ENCODE peak calls at places on chromosomes 12 and 14, in seven cellular contexts. M, Z, T, B, O, Q and H are unnamed samples.

GRCh38 chr14:68231832-68232642 is 412.5 kb downstream of the RAD51B start:
- DNase-seq in Q (no peak), T (no peak), B (peak; percentile 35), Z (no peak), O (no peak), M (no peak), H (peak; percentile 75)

GRCh38 chr12:92606956-92607355 is 95.8 kb upstream of the PLEKHG7 start:
- DNase-seq in T (no peak), B (no peak), Q (no peak), M (no peak), O (no peak), Z (no peak), H (no peak)

GRCh38 chr14:47227051-47227600 is 448.3 kb downstream of the MDGA2 start:
- DNase-seq in T (no peak), Z (no peak), O (no peak), M (no peak), Q (no peak), B (no peak), H (no peak)

GRCh38 chr12:24861751-24862575 is 86.9 kb downstream of the BCAT1 start:
- DNase-seq in Q (no peak), B (peak; percentile 47), M (no peak), T (no peak), O (no peak), Z (no peak), H (no peak)

GRCh38 chr12:129830796-129831195 is 73.0 kb downstream of the TMEM132D start:
- DNase-seq in T (no peak), M (no peak), Q (no peak), O (no peak), B (no peak), Z (no peak), H (no peak)

GRCh38 chr12:127803545-127803944 is 463.4 kb upstream of the TMEM132C start:
- DNase-seq in B (no peak), Z (no peak), Q (no peak), M (no peak), T (no peak), O (no peak), H (no peak)

GRCh38 chr12:46005151-46005797 is 14.9 kb upstream of the SCAF11 start:
- DNase-seq in O (no peak), Z (no peak), B (no peak), T (no peak), Q (no peak), M (no peak), H (peak; percentile 24)

GRCh38 chr12:102675672-102676071 is 195.3 kb upstream of the IGF1 start:
- DNase-seq in Q (no peak), O (no peak), M (no peak), T (no peak), Z (no peak), B (no peak), H (no peak)

GRCh38 chr12:51505363-51505762 is 80.7 kb downstream of the SLC4A8 start:
- DNase-seq in T (no peak), O (no peak), M (no peak), B (no peak), Z (no peak), Q (no peak), H (no peak)

GRCh38 chr12:3102721-3103410 is 25.7 kb downstream of the TSPAN9 start:
- DNase-seq in Q (no peak), T (peak; percentile 47), O (no peak), M (no peak), B (no peak), Z (no peak), H (no peak)

GRCh38 chr14:57352771-57353170 is 37.6 kb upstream of the NAA30 start:
- DNase-seq in B (peak; percentile 82), T (no peak), Z (no peak), Q (no peak), O (no peak), M (no peak), H (peak; percentile 79)

GRCh38 chr12:130632582-130633174 is 83.4 kb downstream of the RIMBP2 start:
- DNase-seq in Q (no peak), M (no peak), B (no peak), Z (no peak), T (no peak), O (no peak), H (no peak)

GRCh38 chr12:74227846-74228545 is 309.6 kb upstream of the ATXN7L3B start:
- DNase-seq in B (peak; percentile 6), O (no peak), Q (no peak), Z (no peak), T (no peak), M (no peak), H (peak; percentile 31)

GRCh38 chr12:132998742-132999141 is 12.6 kb downstream of the ZNF26 start:
- DNase-seq in T (no peak), O (no peak), M (no peak), Q (no peak), B (no peak), Z (no peak), H (no peak)

GRCh38 chr14:86990396-86990795 is 1002.6 kb downstream of the GALC start:
- DNase-seq in Z (no peak), T (no peak), M (no peak), O (no peak), Q (no peak), B (peak; percentile 23), H (peak; percentile 6)

GRCh38 chr14:63901434-63902085 is 48.8 kb downstream of the SYNE2 start:
- DNase-seq in Z (no peak), O (no peak), B (peak; percentile 69), T (no peak), Q (no peak), M (no peak), H (peak; percentile 50)

GRCh38 chr12:50089730-50090129 is 4.6 kb downstream of the SMARCD1 start:
- DNase-seq in M (no peak), B (no peak), T (no peak), Q (no peak), Z (no peak), O (no peak), H (no peak)
- H3K36me3 ChIP-seq in M (peaks cover 80% of the 10 kb centered on the region), B (peaks cover 35% of the 10 kb centered on the region), T (no peaks in the 10 kb centered on the region), Q (peaks cover 67% of the 10 kb centered on the region), Z (peaks cover 31% of the 10 kb centered on the region), O (peaks cover 83% of the 10 kb centered on the region), H (peaks cover 21% of the 10 kb centered on the region)

GRCh38 chr12:42234970-42235369 is 3.1 kb downstream of the YAF2 start:
- DNase-seq in Q (no peak), B (no peak), M (no peak), T (peak; percentile 27), Z (no peak), O (no peak), H (no peak)
- H3K36me3 ChIP-seq in Q (peaks cover 4% of the 10 kb centered on the region), B (peaks cover 1% of the 10 kb centered on the region), M (no peaks in the 10 kb centered on the region), T (no peaks in the 10 kb centered on the region), Z (no peaks in the 10 kb centered on the region), O (peaks cover 5% of the 10 kb centered on the region), H (peaks cover 3% of the 10 kb centered on the region)

GRCh38 chr14:54834727-54835126 is 67.9 kb downstream of the GCH1 start:
- DNase-seq in Q (no peak), Z (no peak), O (no peak), B (no peak), T (no peak), M (no peak), H (peak; percentile 75)

GRCh38 chr14:54837508-54838149 is 65.0 kb downstream of the GCH1 start:
- DNase-seq in T (no peak), M (no peak), B (no peak), Q (no peak), Z (no peak), O (no peak), H (no peak)

GRCh38 chr14:54839681-54840080 is 62.9 kb downstream of the GCH1 start:
- DNase-seq in O (peak; percentile 68), M (no peak), T (peak; percentile 30), B (peak; percentile 8), Q (no peak), Z (no peak), H (peak; percentile 33)

GRCh38 chr14:54838931-54839512 is 63.6 kb downstream of the GCH1 start:
- DNase-seq in Z (no peak), O (no peak), M (no peak), B (no peak), Q (no peak), T (no peak), H (no peak)

GRCh38 chr14:54836231-54836630 is 66.4 kb downstream of the GCH1 start:
- DNase-seq in T (no peak), B (no peak), O (no peak), Q (no peak), Z (no peak), M (no peak), H (no peak)
- H3K36me3 ChIP-seq in T (no peaks in the 10 kb centered on the region), B (no peaks in the 10 kb centered on the region), O (no peaks in the 10 kb centered on the region), Q (peaks cover 16% of the 10 kb centered on the region), Z (no peaks in the 10 kb centered on the region), M (no peaks in the 10 kb centered on the region), H (no peaks in the 10 kb centered on the region)

GRCh38 chr12:56676851-56677601 is 11.1 kb downstream of the PTGES3 start:
- DNase-seq in B (no peak), O (no peak), Q (no peak), Z (no peak), M (no peak), T (no peak), H (no peak)
- H3K36me3 ChIP-seq in B (peaks cover 18% of the 10 kb centered on the region), O (peaks cover 37% of the 10 kb centered on the region), Q (peaks cover 24% of the 10 kb centered on the region), Z (no peaks in the 10 kb centered on the region), M (peaks cover 19% of the 10 kb centered on the region), T (no peaks in the 10 kb centered on the region), H (peaks cover 8% of the 10 kb centered on the region)

DNA sequence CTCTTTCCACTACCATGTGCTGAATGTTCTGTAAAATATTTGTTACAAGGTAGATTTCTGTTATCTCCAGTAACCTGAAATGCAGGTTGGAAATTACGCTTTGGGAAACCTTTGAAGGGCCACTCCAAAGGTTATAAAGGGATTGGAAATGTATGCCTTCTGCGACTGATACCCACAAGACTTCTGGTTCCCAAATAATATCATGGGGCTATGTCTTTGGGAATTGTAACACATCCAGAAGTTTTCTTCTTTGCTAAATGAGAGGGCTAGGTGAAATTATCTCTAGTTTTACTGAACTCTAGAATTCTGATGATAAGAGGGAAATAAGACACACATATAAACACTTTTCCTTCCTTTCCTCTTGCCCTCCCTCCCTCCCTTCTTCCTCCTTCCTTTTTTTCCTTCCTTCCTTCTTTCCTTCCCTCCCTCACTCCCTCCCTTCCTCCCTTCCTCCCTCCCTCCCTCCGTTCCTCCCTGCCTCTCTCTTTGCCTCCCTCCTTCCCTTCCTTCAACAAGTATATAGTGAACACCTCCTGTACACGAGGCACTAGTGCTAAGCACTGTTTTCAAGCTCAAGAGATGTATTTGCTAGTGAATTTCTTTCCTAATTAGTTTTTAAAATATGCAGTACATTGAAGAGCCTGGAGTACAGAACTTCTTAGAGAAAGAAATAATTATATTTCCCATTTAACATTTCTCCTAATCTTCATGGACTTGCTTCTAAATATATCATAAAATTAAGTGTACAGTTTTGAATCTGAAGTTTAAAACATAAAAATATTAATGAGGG is 10.1 kb downstream of the HMGA2 start:
- DNase-seq in Z (no peak), M (no peak), T (no peak), B (no peak), Q (no peak), O (no peak), H (no peak)
- H3K36me3 ChIP-seq in Z (no peaks in the 10 kb centered on the region), M (no peaks in the 10 kb centered on the region), T (no peaks in the 10 kb centered on the region), B (peaks cover 77% of the 10 kb centered on the region), Q (no peaks in the 10 kb centered on the region), O (no peaks in the 10 kb centered on the region), H (peaks cover 3% of the 10 kb centered on the region)